ENCODE peak calls at places on chromosomes 4 and X, in six cellular contexts. One of them, this sample, is unnamed.
A peak's percentile ranks its signal among the peaks of the same experiment; 100 is the strongest.

GRCh38 chr4:73676881-73677323 is 56.7 kb upstream of the RASSF6 start:
- DNase-seq in SK-N-SH: no peak
- DNase-seq in breast epithelium: no peak
- DNase-seq in transverse colon: no peak
- DNase-seq in sigmoid colon: no peak
- DNase-seq in stomach: no peak
- DNase-seq in this sample: no peak

GRCh38 chr4:24569662-24570061 is 14.7 kb downstream of the DHX15 start:
- DNase-seq in transverse colon: no peak
- DNase-seq in SK-N-SH: no peak
- DNase-seq in sigmoid colon: no peak
- DNase-seq in breast epithelium: no peak
- DNase-seq in stomach: no peak
- DNase-seq in this sample: no peak

GRCh38 chr4:51925307-51925706 is 82.4 kb downstream of the DCUN1D4 start:
- DNase-seq in stomach: no peak
- DNase-seq in sigmoid colon: no peak
- DNase-seq in SK-N-SH: no peak
- DNase-seq in transverse colon: no peak
- DNase-seq in breast epithelium: no peak
- DNase-seq in this sample: no peak

GRCh38 chr4:7630559-7631287 is 196.0 kb upstream of the PSAPL1 start:
- DNase-seq in SK-N-SH: peak; percentile 75
- DNase-seq in transverse colon: no peak
- DNase-seq in breast epithelium: no peak
- DNase-seq in stomach: no peak
- DNase-seq in sigmoid colon: no peak
- DNase-seq in this sample: no peak

GRCh38 chr4:30616943-30617646 is 103.1 kb upstream of the PCDH7 start:
- DNase-seq in transverse colon: no peak
- DNase-seq in breast epithelium: no peak
- DNase-seq in sigmoid colon: no peak
- DNase-seq in stomach: no peak
- DNase-seq in SK-N-SH: no peak
- DNase-seq in this sample: no peak

GRCh38 chrX:97743014-97743413 is 859.3 kb downstream of the RPA4 start:
- DNase-seq in stomach: no peak
- DNase-seq in SK-N-SH: no peak
- DNase-seq in transverse colon: peak; percentile 11
- DNase-seq in sigmoid colon: no peak
- DNase-seq in breast epithelium: no peak
- DNase-seq in this sample: no peak

GRCh38 chr4:186886759-186887158 is 163.1 kb upstream of the FAT1 start:
- DNase-seq in stomach: no peak
- DNase-seq in sigmoid colon: no peak
- DNase-seq in breast epithelium: no peak
- DNase-seq in transverse colon: no peak
- DNase-seq in SK-N-SH: no peak
- DNase-seq in this sample: no peak

GRCh38 chr4:70903282-70903603 is 1.1 kb downstream of the MOB1B start:
- DNase-seq in stomach: no peak
- DNase-seq in SK-N-SH: peak; percentile 59
- DNase-seq in breast epithelium: no peak
- DNase-seq in transverse colon: no peak
- DNase-seq in sigmoid colon: no peak
- DNase-seq in this sample: no peak

GRCh38 chr4:101977096-101977495 is 186.6 kb downstream of the BANK1 start:
- DNase-seq in breast epithelium: peak; percentile 44
- DNase-seq in stomach: no peak
- DNase-seq in sigmoid colon: no peak
- DNase-seq in transverse colon: no peak
- DNase-seq in SK-N-SH: no peak
- DNase-seq in this sample: no peak

GRCh38 chr4:99625369-99625768 is 32.3 kb downstream of the C4orf54 start:
- DNase-seq in transverse colon: no peak
- DNase-seq in breast epithelium: no peak
- DNase-seq in stomach: no peak
- DNase-seq in sigmoid colon: no peak
- DNase-seq in SK-N-SH: no peak
- DNase-seq in this sample: no peak

GRCh38 chr4:79597266-79597665 is 189.2 kb upstream of the GK2 start:
- DNase-seq in SK-N-SH: no peak
- DNase-seq in stomach: no peak
- DNase-seq in transverse colon: no peak
- DNase-seq in breast epithelium: no peak
- DNase-seq in sigmoid colon: no peak
- DNase-seq in this sample: no peak

GRCh38 chr4:101599620-101600019 is 190.9 kb upstream of the BANK1 start:
- DNase-seq in transverse colon: no peak
- DNase-seq in breast epithelium: no peak
- DNase-seq in SK-N-SH: no peak
- DNase-seq in stomach: no peak
- DNase-seq in sigmoid colon: no peak
- DNase-seq in this sample: no peak

GRCh38 chrX:15277594-15277993 is 7.7 kb upstream of the ASB9 start:
- DNase-seq in SK-N-SH: no peak
- DNase-seq in transverse colon: no peak
- DNase-seq in breast epithelium: no peak
- DNase-seq in sigmoid colon: no peak
- DNase-seq in stomach: no peak
- DNase-seq in this sample: no peak

GRCh38 chr4:112145820-112146813 is 863 bp downstream of the FAM241A start:
- DNase-seq in breast epithelium: peak; percentile 39
- DNase-seq in stomach: peak; percentile 51
- DNase-seq in SK-N-SH: peak; percentile 73
- DNase-seq in sigmoid colon: peak; percentile 66
- DNase-seq in transverse colon: peak; percentile 55
- DNase-seq in this sample: peak; percentile 89

GRCh38 chr4:128653514-128654420 is 155.7 kb upstream of the JADE1 start:
- DNase-seq in stomach: no peak
- DNase-seq in breast epithelium: no peak
- DNase-seq in SK-N-SH: no peak
- DNase-seq in transverse colon: peak; percentile 61
- DNase-seq in sigmoid colon: peak; percentile 88
- DNase-seq in this sample: no peak

GRCh38 chr4:156190606-156191005 is 236.9 kb upstream of the CTSO start:
- DNase-seq in sigmoid colon: no peak
- DNase-seq in breast epithelium: no peak
- DNase-seq in SK-N-SH: no peak
- DNase-seq in stomach: no peak
- DNase-seq in transverse colon: no peak
- DNase-seq in this sample: no peak

GRCh38 chr4:46392421-46392820 is 2.5 kb upstream of the GABRA2 start:
- DNase-seq in sigmoid colon: no peak
- DNase-seq in SK-N-SH: peak; percentile 7
- DNase-seq in breast epithelium: no peak
- DNase-seq in stomach: no peak
- DNase-seq in transverse colon: no peak
- DNase-seq in this sample: no peak

GRCh38 chrX:102768984-102769761 is 48.6 kb downstream of the GPRASP3 start:
- DNase-seq in breast epithelium: peak; percentile 72
- DNase-seq in SK-N-SH: peak; percentile 75
- DNase-seq in transverse colon: peak; percentile 86
- DNase-seq in stomach: peak; percentile 85
- DNase-seq in sigmoid colon: peak; percentile 90
- DNase-seq in this sample: peak; percentile 77

GRCh38 chr4:3572363-3572762 is 40.1 kb upstream of the LRPAP1 start:
- DNase-seq in sigmoid colon: peak; percentile 26
- DNase-seq in transverse colon: no peak
- DNase-seq in breast epithelium: no peak
- DNase-seq in stomach: no peak
- DNase-seq in SK-N-SH: no peak
- DNase-seq in this sample: no peak

GRCh38 chrX:54358424-54359211 is 772 bp upstream of the WNK3 start:
- DNase-seq in sigmoid colon: peak; percentile 69
- DNase-seq in breast epithelium: peak; percentile 45
- DNase-seq in SK-N-SH: peak; percentile 71
- DNase-seq in stomach: no peak
- DNase-seq in transverse colon: peak; percentile 20
- DNase-seq in this sample: peak; percentile 73

GRCh38 chr4:5893013-5893580 is at the start of gene CRMP1:
- DNase-seq in breast epithelium: no peak
- DNase-seq in sigmoid colon: no peak
- DNase-seq in transverse colon: no peak
- DNase-seq in SK-N-SH: peak; percentile 97
- DNase-seq in stomach: no peak
- DNase-seq in this sample: no peak

GRCh38 chr4:87669373-87669772 is 19.3 kb downstream of the DMP1 start:
- DNase-seq in stomach: no peak
- DNase-seq in sigmoid colon: no peak
- DNase-seq in transverse colon: no peak
- DNase-seq in SK-N-SH: no peak
- DNase-seq in breast epithelium: no peak
- DNase-seq in this sample: no peak

GRCh38 chr4:47494124-47494430 is 9.0 kb downstream of the ATP10D start:
- DNase-seq in transverse colon: no peak
- DNase-seq in sigmoid colon: no peak
- DNase-seq in breast epithelium: no peak
- DNase-seq in stomach: no peak
- DNase-seq in SK-N-SH: no peak
- DNase-seq in this sample: no peak

GRCh38 chr4:140711910-140712309 is 44.3 kb downstream of the TBC1D9 start:
- DNase-seq in sigmoid colon: no peak
- DNase-seq in transverse colon: no peak
- DNase-seq in stomach: no peak
- DNase-seq in SK-N-SH: no peak
- DNase-seq in breast epithelium: no peak
- DNase-seq in this sample: no peak

GRCh38 chr4:68141852-68142251 is 12.2 kb upstream of the TMPRSS11F start:
- DNase-seq in breast epithelium: no peak
- DNase-seq in transverse colon: no peak
- DNase-seq in SK-N-SH: no peak
- DNase-seq in sigmoid colon: no peak
- DNase-seq in stomach: no peak
- DNase-seq in this sample: no peak

GRCh38 chr4:109816082-109816442 is 500 bp downstream of the GAR1 start:
- DNase-seq in sigmoid colon: no peak
- DNase-seq in transverse colon: peak; percentile 26
- DNase-seq in breast epithelium: no peak
- DNase-seq in stomach: peak; percentile 26
- DNase-seq in SK-N-SH: no peak
- DNase-seq in this sample: peak; percentile 86

GRCh38 chrX:146881521-146881920 is 67.0 kb upstream of the CXorf51A start:
- DNase-seq in breast epithelium: no peak
- DNase-seq in transverse colon: no peak
- DNase-seq in stomach: no peak
- DNase-seq in sigmoid colon: no peak
- DNase-seq in SK-N-SH: no peak
- DNase-seq in this sample: no peak

GRCh38 chr4:56460085-56460484 is 7.3 kb upstream of the SRP72 start:
- DNase-seq in stomach: no peak
- DNase-seq in sigmoid colon: no peak
- DNase-seq in breast epithelium: no peak
- DNase-seq in SK-N-SH: no peak
- DNase-seq in transverse colon: no peak
- DNase-seq in this sample: no peak

GRCh38 chr4:132642196-132642817 is 506.8 kb upstream of the PCDH10 start:
- DNase-seq in transverse colon: no peak
- DNase-seq in sigmoid colon: no peak
- DNase-seq in SK-N-SH: peak; percentile 46
- DNase-seq in breast epithelium: no peak
- DNase-seq in stomach: no peak
- DNase-seq in this sample: no peak

GRCh38 chr4:67651536-67651935 is 49.4 kb downstream of the UBA6 start:
- DNase-seq in stomach: no peak
- DNase-seq in SK-N-SH: no peak
- DNase-seq in transverse colon: no peak
- DNase-seq in breast epithelium: no peak
- DNase-seq in sigmoid colon: no peak
- DNase-seq in this sample: no peak

GRCh38 chrX:47581731-47582647 is at the start of gene TIMP1:
- DNase-seq in stomach: peak; percentile 71
- DNase-seq in breast epithelium: peak; percentile 84
- DNase-seq in SK-N-SH: peak; percentile 86
- DNase-seq in sigmoid colon: peak; percentile 97
- DNase-seq in transverse colon: peak; percentile 82
- DNase-seq in this sample: peak; percentile 94

GRCh38 chrX:47577901-47578300 is 4.3 kb upstream of the TIMP1 start:
- DNase-seq in transverse colon: no peak
- DNase-seq in breast epithelium: no peak
- DNase-seq in sigmoid colon: no peak
- DNase-seq in SK-N-SH: no peak
- DNase-seq in stomach: no peak
- DNase-seq in this sample: no peak

GRCh38 chrX:47578692-47579091 is 3.5 kb upstream of the TIMP1 start:
- DNase-seq in transverse colon: no peak
- DNase-seq in breast epithelium: no peak
- DNase-seq in SK-N-SH: no peak
- DNase-seq in sigmoid colon: no peak
- DNase-seq in stomach: no peak
- DNase-seq in this sample: no peak

GRCh38 chrX:47577424-47577823 is 4.8 kb upstream of the TIMP1 start:
- DNase-seq in transverse colon: no peak
- DNase-seq in SK-N-SH: no peak
- DNase-seq in breast epithelium: no peak
- DNase-seq in stomach: no peak
- DNase-seq in sigmoid colon: no peak
- DNase-seq in this sample: no peak

GRCh38 chrX:47579537-47579936 is 2.7 kb upstream of the TIMP1 start:
- DNase-seq in breast epithelium: no peak
- DNase-seq in SK-N-SH: no peak
- DNase-seq in transverse colon: no peak
- DNase-seq in stomach: no peak
- DNase-seq in sigmoid colon: no peak
- DNase-seq in this sample: no peak
- TF ChIP-seq POLR2AphosphoS5 in breast epithelium: no peak
- TF ChIP-seq POLR2AphosphoS5 in SK-N-SH: no peak
- TF ChIP-seq POLR2AphosphoS5 in transverse colon: no peak
- TF ChIP-seq POLR2AphosphoS5 in stomach: no peak
- TF ChIP-seq POLR2AphosphoS5 in sigmoid colon: no peak
- TF ChIP-seq POLR2AphosphoS5 in this sample: peak; percentile 10

GRCh38 chr4:15681372-15682339 is at the start of gene FAM200B:
- DNase-seq in breast epithelium: peak; percentile 95
- DNase-seq in stomach: peak; percentile 100
- DNase-seq in SK-N-SH: peak; percentile 99
- DNase-seq in sigmoid colon: peak; percentile 99
- DNase-seq in transverse colon: peak; percentile 100
- DNase-seq in this sample: peak; percentile 99
- TF ChIP-seq CTCF in breast epithelium: peak; percentile 37
- TF ChIP-seq CTCF in stomach: no peak
- TF ChIP-seq CTCF in SK-N-SH: peak; percentile 12
- TF ChIP-seq CTCF in sigmoid colon: peak; percentile 22
- TF ChIP-seq CTCF in transverse colon: peak; percentile 49
- TF ChIP-seq CTCF in this sample: peak; percentile 36

GRCh38 chr4:168433576-168433975 is 46.7 kb downstream of the DDX60L start:
- DNase-seq in sigmoid colon: no peak
- DNase-seq in breast epithelium: no peak
- DNase-seq in SK-N-SH: no peak
- DNase-seq in transverse colon: no peak
- DNase-seq in stomach: no peak
- DNase-seq in this sample: no peak
- TF ChIP-seq POLR2AphosphoS5 in sigmoid colon: no peak
- TF ChIP-seq POLR2AphosphoS5 in breast epithelium: no peak
- TF ChIP-seq POLR2AphosphoS5 in SK-N-SH: no peak
- TF ChIP-seq POLR2AphosphoS5 in transverse colon: no peak
- TF ChIP-seq POLR2AphosphoS5 in stomach: no peak
- TF ChIP-seq POLR2AphosphoS5 in this sample: no peak

GRCh38 chr4:55321707-55322264 is 24.3 kb upstream of the SRD5A3 start:
- DNase-seq in breast epithelium: peak; percentile 53
- DNase-seq in transverse colon: peak; percentile 65
- DNase-seq in sigmoid colon: peak; percentile 76
- DNase-seq in stomach: peak; percentile 76
- DNase-seq in SK-N-SH: peak; percentile 44
- DNase-seq in this sample: no peak
- TF ChIP-seq CTCF in breast epithelium: peak; percentile 57
- TF ChIP-seq CTCF in transverse colon: peak; percentile 55
- TF ChIP-seq CTCF in sigmoid colon: peak; percentile 39
- TF ChIP-seq CTCF in stomach: no peak
- TF ChIP-seq CTCF in SK-N-SH: peak; percentile 73
- TF ChIP-seq CTCF in this sample: no peak

GRCh38 chrX:154357205-154357604 is 17.2 kb downstream of the FLNA start:
- DNase-seq in breast epithelium: no peak
- DNase-seq in SK-N-SH: no peak
- DNase-seq in sigmoid colon: no peak
- DNase-seq in stomach: no peak
- DNase-seq in transverse colon: no peak
- DNase-seq in this sample: no peak
- TF ChIP-seq POLR2AphosphoS5 in breast epithelium: no peak
- TF ChIP-seq POLR2AphosphoS5 in SK-N-SH: no peak
- TF ChIP-seq POLR2AphosphoS5 in sigmoid colon: no peak
- TF ChIP-seq POLR2AphosphoS5 in stomach: no peak
- TF ChIP-seq POLR2AphosphoS5 in transverse colon: no peak
- TF ChIP-seq POLR2AphosphoS5 in this sample: peak; percentile 33